ENCODE peak calls at places on chromosome 19, in seven cellular contexts. C is transverse colon; D is heart right ventricle; N is right cardiac atrium; L is body of pancreas; X is ascending aorta; I is naive thymus-derived CD4-positive, alpha-beta T cell. M is an unnamed sample. For H3K4me1, the result is how much of the 10 kb centered on the place peaks cover.

GRCh38 chr19:39671739-39672363 is 16.1 kb downstream of the LGALS16 start:
- DNase-seq in D (peak), L (peak), C (no peak), X (no peak), I (peak), N (no peak), M (no peak)

GRCh38 chr19:28618504-28618903 is 594.4 kb downstream of the UQCRFS1 start:
- DNase-seq in D (no peak), C (no peak), L (no peak), I (no peak), X (no peak), N (no peak), M (no peak)

GRCh38 chr19:2032296-2032941 is 16.9 kb upstream of the BTBD2 start:
- DNase-seq in L (peak), X (peak), I (peak), D (peak), N (peak), C (peak), M (peak)

GRCh38 chr19:36750066-36750691 is 22.4 kb downstream of the ZNF850 start:
- DNase-seq in I (no peak), N (no peak), X (no peak), C (no peak), D (no peak), L (no peak), M (no peak)

GRCh38 chr19:56660381-56661105 is 11.0 kb downstream of the ZNF835 start:
- DNase-seq in C (no peak), L (no peak), X (no peak), N (peak), D (peak), I (no peak), M (peak)

GRCh38 chr19:43595605-43595998 is 332 bp downstream of the IRGQ start:
- DNase-seq in D (no peak), X (no peak), N (no peak), L (no peak), I (no peak), C (peak), M (no peak)

GRCh38 chr19:41398042-41398403 is 405 bp downstream of the BCKDHA start:
- DNase-seq in N (no peak), D (no peak), C (no peak), I (no peak), L (no peak), X (no peak), M (no peak)

GRCh38 chr19:543912-544608 is at the start of gene GZMM:
- DNase-seq in L (no peak), X (no peak), D (no peak), C (peak), I (peak), N (peak), M (no peak)

GRCh38 chr19:40198272-40198990 is 7.2 kb downstream of the MAP3K10 start:
- DNase-seq in C (no peak), N (peak), X (no peak), D (no peak), I (no peak), L (no peak), M (no peak)

GRCh38 chr19:39438270-39438934 is 2.7 kb upstream of the RPS16 start:
- DNase-seq in L (no peak), N (peak), X (no peak), C (no peak), D (no peak), I (no peak), M (no peak)

GRCh38 chr19:5321066-5321642 is 19.5 kb downstream of the PTPRS start:
- DNase-seq in X (no peak), N (no peak), D (no peak), C (no peak), I (no peak), L (no peak), M (no peak)

GRCh38 chr19:10417598-10418280 is 2.6 kb upstream of the PDE4A start:
- DNase-seq in I (no peak), L (no peak), C (no peak), D (no peak), N (no peak), X (no peak), M (no peak)

GRCh38 chr19:43923875-43924274 is 11.2 kb downstream of the ZNF45 start:
- DNase-seq in C (no peak), N (no peak), X (no peak), L (no peak), D (no peak), I (no peak), M (no peak)

GRCh38 chr19:5250127-5250659 is 90.4 kb downstream of the PTPRS start:
- DNase-seq in I (no peak), N (peak), D (peak), C (peak), X (peak), L (peak), M (peak)

GRCh38 chr19:4234862-4235201 is 5.5 kb downstream of the EBI3 start:
- DNase-seq in I (no peak), X (no peak), C (no peak), L (no peak), D (no peak), N (no peak), M (no peak)

GRCh38 chr19:2170219-2170618 is 6.5 kb downstream of the DOT1L start:
- DNase-seq in L (no peak), D (no peak), I (no peak), X (no peak), N (no peak), C (no peak), M (no peak)

GRCh38 chr19:38307076-38307475 is 3.0 kb downstream of the C19orf33 start:
- DNase-seq in N (peak), D (no peak), I (no peak), C (no peak), L (no peak), X (no peak), M (no peak)

GRCh38 chr19:31039151-31039550 is 310.1 kb downstream of the TSHZ3 start:
- DNase-seq in X (no peak), N (no peak), I (no peak), L (no peak), C (no peak), D (no peak), M (no peak)

GRCh38 chr19:17681505-17682125 is 6.5 kb downstream of the UNC13A start:
- DNase-seq in L (no peak), D (peak), I (no peak), X (peak), N (peak), C (no peak), M (no peak)

GRCh38 chr19:1206733-1207301 is 1.2 kb downstream of the STK11 start:
- DNase-seq in L (no peak), D (no peak), C (peak), I (peak), N (peak), X (no peak), M (no peak)

GRCh38 chr19:20414133-20414532 is 151.4 kb downstream of the ZNF737 start:
- DNase-seq in I (no peak), D (no peak), X (no peak), N (no peak), C (no peak), L (no peak), M (no peak)

GRCh38 chr19:2952953-2953481 is 8.2 kb upstream of the ZNF77 start:
- DNase-seq in X (no peak), N (no peak), C (peak), I (no peak), D (no peak), L (peak), M (no peak)

GRCh38 chr19:31946491-31946890 is 398.9 kb upstream of the ZNF507 start:
- DNase-seq in I (no peak), D (peak), N (no peak), C (no peak), L (no peak), X (no peak), M (peak)

GRCh38 chr19:778910-779653 is 18.2 kb upstream of the PTBP1 start:
- DNase-seq in C (peak), X (peak), N (peak), I (no peak), D (no peak), L (no peak), M (no peak)

GRCh38 chr19:3343619-3344502 is 22.5 kb upstream of the NFIC start:
- DNase-seq in I (peak), L (peak), C (peak), D (peak), N (peak), X (peak), M (peak)

GRCh38 chr19:4624733-4625362 is 14.5 kb upstream of the TNFAIP8L1 start:
- DNase-seq in L (no peak), D (no peak), X (no peak), C (no peak), N (peak), I (no peak), M (no peak)

GRCh38 chr19:37551123-37551993 is 43.2 kb downstream of the ZNF571 start:
- DNase-seq in N (peak), I (no peak), X (no peak), L (no peak), D (peak), C (peak), M (peak)

GRCh38 chr19:38875656-38876345 is 2.3 kb downstream of the RINL start:
- DNase-seq in X (no peak), N (no peak), L (no peak), D (no peak), C (no peak), I (no peak), M (no peak)

GRCh38 chr19:46849610-46850009 is 1.0 kb downstream of the AP2S1 start:
- DNase-seq in X (no peak), I (no peak), L (no peak), D (no peak), C (no peak), N (no peak), M (no peak)

GRCh38 chr19:42284641-42285341 is 15.7 kb downstream of the CIC start:
- DNase-seq in D (peak), I (no peak), N (peak), X (peak), L (peak), C (no peak), M (no peak)

GRCh38 chr19:31096930-31097329 is 252.3 kb downstream of the TSHZ3 start:
- DNase-seq in L (no peak), C (peak), I (no peak), N (no peak), D (no peak), X (no peak), M (no peak)

GRCh38 chr19:32224371-32225244 is 120.8 kb upstream of the ZNF507 start:
- DNase-seq in X (no peak), C (peak), I (no peak), D (peak), L (peak), N (peak), M (peak)

GRCh38 chr19:56955637-56956216 is 115.2 kb upstream of the PEG3 start:
- DNase-seq in X (no peak), N (no peak), I (no peak), C (no peak), L (no peak), D (no peak), M (no peak)

GRCh38 chr19:11510444-11510843 is 4.8 kb upstream of the ZNF653 start:
- DNase-seq in L (no peak), I (no peak), D (no peak), X (no peak), C (no peak), N (no peak), M (no peak)

GRCh38 chr19:11506101-11506555 is 489 bp upstream of the ZNF653 start:
- DNase-seq in L (no peak), D (no peak), I (no peak), N (no peak), X (no peak), C (no peak), M (no peak)

GRCh38 chr19:11505504-11506100 is at the start of gene ZNF653:
- DNase-seq in I (peak), C (peak), X (peak), L (peak), N (peak), D (peak), M (peak)

GRCh38 chr19:11505032-11505503 is 571 bp downstream of the ZNF653 start:
- DNase-seq in D (peak), N (peak), I (peak), L (peak), C (peak), X (peak), M (peak)

DNA sequence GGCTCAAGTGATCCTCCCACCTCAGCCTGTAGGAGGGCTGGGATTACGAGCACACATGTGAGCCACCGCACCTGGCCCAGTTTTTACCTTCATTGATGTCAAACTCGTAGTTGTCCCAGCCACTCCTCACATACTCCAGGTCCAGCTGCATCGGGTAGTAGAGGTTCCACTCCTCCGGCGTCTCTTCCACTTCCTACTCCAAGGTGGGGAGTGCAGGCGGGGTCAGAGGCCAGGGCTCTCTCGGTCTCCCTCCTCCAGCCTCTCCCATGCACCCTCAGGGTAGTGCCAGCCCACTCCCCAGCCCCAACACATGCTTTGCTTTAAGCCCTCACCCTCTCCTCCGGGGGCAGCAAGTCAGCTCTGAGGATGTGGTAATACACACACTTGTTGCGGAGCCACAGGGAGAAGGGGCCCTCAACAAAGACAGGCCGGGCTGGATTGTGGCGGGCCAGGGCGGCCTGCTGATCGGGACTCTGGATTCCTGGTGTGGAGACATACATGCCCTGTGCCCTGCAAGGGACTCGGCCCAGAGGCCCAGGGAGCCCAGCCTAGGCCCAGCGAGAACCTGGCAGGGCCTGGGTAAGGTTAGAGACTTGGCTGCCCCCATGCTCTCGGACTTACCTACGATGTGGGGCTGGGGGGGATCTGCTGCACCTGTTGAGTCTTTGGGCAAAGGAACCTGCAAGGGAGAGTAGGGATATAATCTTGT is 1.9 kb upstream of the ZNF653 start:
- DNase-seq in C (no peak), L (no peak), I (no peak), D (no peak), X (no peak), N (no peak), M (no peak)
- H3K4me3 ChIP-seq in C (no peak), L (no peak), I (no peak), D (no peak), X (no peak), N (no peak), M (no peak)

GRCh38 chr19:35744335-35744687 is 907 bp downstream of the U2AF1L4 start:
- DNase-seq in C (no peak), N (no peak), X (no peak), L (no peak), D (no peak), I (no peak), M (no peak)
- H3K4me1 ChIP-seq in C (under half), N (under half), X (under half), L (under half), D (under half), I (under half), M (half or more)

DNA sequence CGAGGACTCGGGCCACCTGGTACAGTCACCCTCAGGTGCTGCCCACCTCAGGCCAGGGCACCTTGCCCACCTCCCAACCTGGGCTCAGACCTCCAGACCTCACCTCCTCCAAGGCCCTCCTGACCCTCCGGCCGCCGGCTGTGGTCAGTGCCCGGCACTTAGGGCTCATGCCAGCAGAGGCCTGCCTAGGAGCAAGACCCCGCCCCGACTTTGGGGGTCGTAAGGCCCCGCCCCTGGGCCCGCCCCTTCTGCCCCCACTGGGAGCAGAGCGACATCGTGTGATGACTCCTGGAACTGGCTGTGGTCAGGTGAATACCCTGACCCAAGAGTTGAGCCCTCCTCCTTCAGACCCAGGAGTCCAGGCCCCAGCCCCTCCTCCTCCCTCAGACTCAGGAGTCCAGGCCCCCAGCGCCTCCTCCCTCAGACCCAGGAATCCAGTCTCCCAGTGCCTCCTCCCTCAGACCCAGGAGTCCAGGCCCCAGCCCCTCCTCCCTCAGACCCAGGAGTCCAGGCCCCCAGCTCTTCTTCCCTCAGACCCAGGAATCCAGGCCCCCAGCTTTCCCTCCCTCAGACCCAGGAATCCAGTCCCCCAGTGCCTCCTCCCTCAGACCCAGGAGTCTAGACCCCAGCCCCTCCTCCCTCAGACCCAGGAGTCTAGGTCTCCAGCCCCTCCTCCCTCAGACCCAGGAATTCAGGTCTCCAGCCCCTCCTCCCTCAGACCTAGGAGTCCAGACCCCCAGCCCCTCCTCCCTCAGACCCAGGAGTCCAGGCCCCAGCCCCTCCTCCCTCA is at the start of gene SBK2:
- DNase-seq in X (no peak), C (no peak), D (no peak), L (no peak), N (peak), I (no peak), M (no peak)
- H3K4me3 ChIP-seq in X (no peak), C (no peak), D (no peak), L (no peak), N (peak), I (no peak), M (no peak)

DNA sequence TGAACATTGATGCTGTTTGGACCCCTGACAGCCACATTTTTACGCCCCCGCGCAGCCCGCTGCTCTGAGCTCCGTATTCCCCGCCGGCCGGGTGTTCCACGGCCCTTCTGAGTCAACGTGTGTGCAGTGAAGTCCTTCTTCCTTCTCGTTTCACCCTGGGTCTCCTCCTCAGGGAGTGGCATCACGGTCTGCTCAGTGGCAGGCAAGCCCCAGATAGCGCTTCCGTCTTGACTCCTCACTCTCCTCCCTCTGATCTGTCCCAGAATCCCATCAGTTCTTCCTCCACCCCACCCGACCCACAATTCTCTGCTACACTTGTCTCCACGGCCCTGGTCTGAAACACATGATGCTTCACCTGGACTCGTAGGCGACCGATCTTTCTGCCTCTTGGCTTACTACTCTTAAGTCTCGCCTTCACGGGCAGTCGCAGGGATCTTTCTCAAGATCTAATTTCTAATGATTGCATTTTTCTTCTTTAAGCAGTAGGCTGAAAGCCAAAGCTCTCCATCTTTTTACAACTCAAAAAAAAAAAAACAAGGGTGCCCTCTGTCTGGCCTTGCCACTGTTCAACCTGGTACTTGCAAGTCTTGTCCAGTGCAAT is 33.9 kb downstream of the CCNE1 start:
- DNase-seq in N (no peak), D (peak), L (no peak), I (no peak), X (no peak), C (peak), M (no peak)
- H3K4me1 ChIP-seq in N (under half), D (under half), L (under half), I (under half), X (under half), C (under half), M (under half)

GRCh38 chr19:14088634-14089411 is 1.7 kb downstream of the SAMD1 start:
- DNase-seq in C (no peak), L (no peak), D (no peak), X (no peak), I (no peak), N (peak), M (no peak)
- H3K4me3 ChIP-seq in C (no peak), L (no peak), D (no peak), X (peak), I (no peak), N (no peak), M (peak)

GRCh38 chr19:7715671-7716070 is 13.7 kb upstream of the FCER2 start:
- DNase-seq in D (no peak), I (no peak), X (no peak), C (no peak), L (no peak), N (no peak), M (no peak)
- H3K4me1 ChIP-seq in D (under half), I (under half), X (under half), C (under half), L (under half), N (under half), M (under half)

GRCh38 chr19:16449330-16449961 is 22.3 kb downstream of the EPS15L1 start:
- DNase-seq in I (no peak), L (no peak), N (no peak), X (no peak), D (no peak), C (no peak), M (no peak)
- H3K4me3 ChIP-seq in I (no peak), L (no peak), N (no peak), X (no peak), D (no peak), C (no peak), M (no peak)

GRCh38 chr19:48872182-48872883 is at the start of gene PPP1R15A:
- DNase-seq in X (peak), D (peak), C (peak), I (peak), N (peak), L (peak), M (peak)
- H3K4me1 ChIP-seq in X (under half), D (under half), C (half or more), I (under half), N (under half), L (under half), M (half or more)

GRCh38 chr19:7917292-7918061 is 2.7 kb upstream of the SNAPC2 start:
- DNase-seq in I (peak), N (peak), L (peak), C (peak), D (no peak), X (no peak), M (no peak)

GRCh38 chr19:7915250-7916136 is 863 bp downstream of the TGFBR3L start:
- DNase-seq in I (peak), N (no peak), C (no peak), L (no peak), X (no peak), D (no peak), M (no peak)

GRCh38 chr19:7914598-7915045 is at the start of gene TGFBR3L:
- DNase-seq in L (no peak), X (no peak), D (no peak), C (no peak), N (peak), I (no peak), M (peak)

GRCh38 chr19:7916908-7917291 is 2.3 kb downstream of the TGFBR3L start:
- DNase-seq in X (no peak), L (no peak), C (no peak), D (no peak), I (no peak), N (no peak), M (no peak)

GRCh38 chr19:7916137-7916907 is 1.7 kb downstream of the TGFBR3L start:
- DNase-seq in D (no peak), L (no peak), N (peak), I (peak), X (no peak), C (peak), M (no peak)
- H3K4me3 ChIP-seq in D (peak), L (no peak), N (peak), I (peak), X (peak), C (peak), M (peak)

M was measured in heart left ventricle.